ENCODE peak calls at places on chromosomes 6 and 20, in seven cellular contexts. P is body of pancreas, N is upper lobe of left lung, U is HCT116, R is sigmoid colon, T is tibial nerve, M is ovary. C is an unnamed sample.

GRCh38 chr6:97594834-97595233 is 311.8 kb upstream of the MMS22L start:
- DNase-seq in P (no peak), N (no peak), U (no peak), R (no peak), T (no peak), M (no peak), C (no peak)

GRCh38 chr20:58893355-58894151 is 41.0 kb downstream of the GNAS start:
- DNase-seq in P (no peak), N (no peak), U (no peak), R (no peak), T (no peak), M (no peak), C (no peak)

GRCh38 chr6:156107514-156108150 is 652.0 kb upstream of the NOX3 start:
- DNase-seq in P (no peak), N (no peak), U (no peak), R (no peak), T (no peak), M (no peak), C (no peak)

GRCh38 chr6:115071962-115072361 is 729.1 kb upstream of the HS3ST5 start:
- DNase-seq in P (no peak), N (no peak), U (no peak), R (no peak), T (no peak), M (no peak), C (no peak)

GRCh38 chr6:113936093-113936934 is 34.6 kb downstream of the HDAC2 start:
- DNase-seq in P (peak; percentile 5), N (no peak), U (peak; percentile 33), R (no peak), T (no peak), M (no peak), C (no peak)

GRCh38 chr6:101509556-101509955 is 116.0 kb downstream of the GRIK2 start:
- DNase-seq in P (no peak), N (no peak), U (no peak), R (no peak), T (no peak), M (no peak), C (no peak)

GRCh38 chr6:84026721-84027164 is 6.8 kb upstream of the MRAP2 start:
- DNase-seq in P (no peak), N (no peak), U (no peak), R (no peak), T (no peak), M (no peak), C (no peak)

GRCh38 chr6:113031591-113031990 is 684.5 kb downstream of the RFPL4B start:
- DNase-seq in P (no peak), N (no peak), U (no peak), R (no peak), T (no peak), M (no peak), C (no peak)

GRCh38 chr6:133447924-133448323 is 206.8 kb downstream of the EYA4 start:
- DNase-seq in P (no peak), N (no peak), U (no peak), R (no peak), T (no peak), M (no peak), C (no peak)

GRCh38 chr6:40312213-40313015 is 274.8 kb downstream of the LRFN2 start:
- DNase-seq in P (no peak), N (no peak), U (no peak), R (no peak), T (no peak), M (no peak), C (no peak)

GRCh38 chr6:69164564-69165252 is 529.6 kb downstream of the ADGRB3 start:
- DNase-seq in P (no peak), N (no peak), U (no peak), R (no peak), T (no peak), M (no peak), C (no peak)

GRCh38 chr20:64766-65322 is 22.6 kb upstream of the DEFB125 start:
- DNase-seq in P (no peak), N (no peak), U (no peak), R (no peak), T (no peak), M (no peak), C (no peak)

GRCh38 chr6:13465734-13466133 is 21.7 kb downstream of the GFOD1 start:
- DNase-seq in P (no peak), N (no peak), U (no peak), R (no peak), T (no peak), M (no peak), C (no peak)

GRCh38 chr6:540490-540889 is 116.4 kb downstream of the HUS1B start:
- DNase-seq in P (no peak), N (no peak), U (no peak), R (no peak), T (no peak), M (no peak), C (no peak)

GRCh38 chr6:26322645-26323482 is 42.1 kb upstream of the BTN3A2 start:
- DNase-seq in P (peak; percentile 71), N (no peak), U (peak; percentile 82), R (no peak), T (no peak), M (no peak), C (no peak)

GRCh38 chr20:5786930-5787826 is 37.0 kb downstream of the SHLD1 start:
- DNase-seq in P (peak; percentile 65), N (no peak), U (no peak), R (no peak), T (no peak), M (peak; percentile 46), C (no peak)

GRCh38 chr20:33183292-33183691 is 15.3 kb downstream of the BPIFA2 start:
- DNase-seq in P (no peak), N (no peak), U (no peak), R (no peak), T (no peak), M (no peak), C (no peak)

GRCh38 chr6:30721198-30722024 is 1.3 kb downstream of the TUBB start:
- DNase-seq in P (peak; percentile 92), N (peak; percentile 99), U (peak; percentile 69), R (peak; percentile 96), T (peak; percentile 83), M (peak; percentile 97), C (peak; percentile 92)

GRCh38 chr6:15420959-15421438 is 175.1 kb downstream of the JARID2 start:
- DNase-seq in P (no peak), N (no peak), U (no peak), R (no peak), T (no peak), M (no peak), C (no peak)

GRCh38 chr6:143333749-143334520 is 116.6 kb downstream of the ADAT2 start:
- DNase-seq in P (no peak), N (no peak), U (no peak), R (no peak), T (no peak), M (no peak), C (no peak)

GRCh38 chr6:149012040-149012545 is 265.3 kb downstream of the UST start:
- DNase-seq in P (no peak), N (no peak), U (peak; percentile 65), R (no peak), T (no peak), M (no peak), C (no peak)

GRCh38 chr6:35505985-35506384 is 6.7 kb downstream of the TULP1 start:
- DNase-seq in P (no peak), N (no peak), U (no peak), R (no peak), T (no peak), M (no peak), C (no peak)

GRCh38 chr6:9116026-9116425 is 680.7 kb upstream of the SLC35B3 start:
- DNase-seq in P (no peak), N (no peak), U (no peak), R (no peak), T (no peak), M (no peak), C (no peak)
- H3K4me3 ChIP-seq in P (no peak overlapping the region), N (no peak overlapping the region), U (no peak overlapping the region), R (no peak overlapping the region), T (no peak overlapping the region), M (no peak overlapping the region), C (no peak overlapping the region)

GRCh38 chr6:28988536-28989415 is 16.3 kb downstream of the ZNF311 start:
- DNase-seq in P (peak; percentile 58), N (peak; percentile 90), U (peak; percentile 73), R (peak; percentile 71), T (no peak), M (peak; percentile 68), C (no peak)
- TF ChIP-seq CTCF in P (peak; percentile 19), N (peak; percentile 26), U (peak; percentile 60), R (no peak), T (peak; percentile 26), M (no peak), C (no peak)

GRCh38 chr20:23082846-23083552 is 3.1 kb downstream of the CD93 start:
- DNase-seq in P (peak; percentile 57), N (peak; percentile 71), U (no peak), R (no peak), T (no peak), M (no peak), C (no peak)

GRCh38 chr20:23083553-23084220 is 2.4 kb downstream of the CD93 start:
- DNase-seq in P (no peak), N (peak; percentile 46), U (no peak), R (no peak), T (no peak), M (no peak), C (no peak)

GRCh38 chr20:23084845-23085355 is 1.2 kb downstream of the CD93 start:
- DNase-seq in P (no peak), N (peak; percentile 61), U (no peak), R (no peak), T (no peak), M (no peak), C (no peak)

GRCh38 chr20:23085415-23086055 is 589 bp downstream of the CD93 start:
- DNase-seq in P (no peak), N (peak; percentile 72), U (no peak), R (no peak), T (no peak), M (no peak), C (no peak)

DNA sequence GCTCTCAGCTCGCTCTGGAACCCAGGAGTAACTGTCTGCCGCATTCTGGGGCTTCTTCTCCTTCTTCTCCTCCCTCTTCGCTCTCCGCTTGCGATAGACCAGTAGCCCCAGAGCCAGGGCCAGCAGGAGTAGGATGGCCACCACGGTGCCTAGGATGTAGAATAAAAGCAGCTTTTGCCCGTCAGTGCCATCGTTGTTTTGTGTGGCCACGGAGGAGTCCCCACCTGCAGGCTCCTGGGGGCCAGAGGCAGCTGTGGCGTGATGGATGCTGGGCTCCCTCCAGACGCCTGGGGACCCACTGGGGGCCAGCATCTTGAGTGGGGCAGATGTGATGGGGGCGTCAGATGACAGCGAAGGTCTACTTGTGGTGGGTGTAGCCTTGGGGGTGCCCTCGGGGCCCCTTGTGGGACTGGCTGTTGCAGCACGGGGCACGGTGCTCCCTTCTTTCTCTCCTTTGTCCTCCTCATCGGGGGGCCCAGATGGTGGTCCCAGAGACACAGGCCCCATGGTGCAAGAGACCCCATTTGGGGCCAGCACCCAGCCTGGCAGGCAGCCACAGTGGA is 1.8 kb downstream of the CD93 start:
- DNase-seq in P (no peak), N (peak; percentile 72), U (no peak), R (no peak), T (no peak), M (no peak), C (no peak)
- H3K4me3 ChIP-seq in P (no peak overlapping the region), N (peak overlapping the region; percentile 54), U (no peak overlapping the region), R (no peak overlapping the region), T (peak overlapping the region; percentile 15), M (peak overlapping the region; percentile 18), C (peak overlapping the region; percentile 33)

DNA sequence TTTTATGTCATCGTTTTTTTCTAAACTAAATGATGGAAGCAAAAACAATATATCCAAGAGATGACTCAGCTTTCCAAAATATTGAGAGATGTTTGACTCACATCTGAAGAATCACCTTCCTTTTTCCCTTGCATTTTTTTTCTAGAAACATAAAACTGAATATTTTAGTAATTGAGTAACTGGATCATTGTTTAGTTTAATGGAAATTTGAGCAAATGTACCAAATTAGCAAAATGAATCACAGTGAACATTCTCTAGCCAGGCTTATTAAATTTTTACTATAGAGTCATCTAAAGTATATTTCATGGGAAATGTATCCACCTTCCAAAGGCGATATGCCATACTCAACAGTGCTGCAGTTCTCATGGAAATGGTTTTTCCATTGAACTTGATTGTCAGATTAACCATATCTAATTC is 145.5 kb downstream of the TENT5A start:
- DNase-seq in P (no peak), N (no peak), U (no peak), R (no peak), T (no peak), M (no peak), C (no peak)
- TF ChIP-seq CTCF in P (no peak), N (no peak), U (no peak), R (no peak), T (no peak), M (no peak), C (no peak)

C was measured in breast epithelium.